ENCODE peak calls at places on chromosomes 6 and 20, in six cellular contexts. N is activated CD8-positive, alpha-beta memory T cell treated with anti-CD3 and anti-CD28 coated beads, Interleukin-2, amount 10 ng/mL, durations not matched to agents 7 days and 5 days; X is activated T-cell treated with anti-CD3 and anti-CD28 coated beads, Interleukin-2, amount 50 U/mL, for 4 hours; I is activated T-helper 2 cell treated with anti-CD3 and anti-CD28 coated beads, Interferon-gamma antibody, Interleukin-2, Interleukin-4, amounts not matched to agents 10 μg/mL and 5 μg/mL and 100 μg/mL, durations not matched to agents 14 hours and 24 hours and 36 hours; M is NCI-H2081 treated with DMSO at 0.1 percent for 48 hours; L is stimulated activated CD4-positive, alpha-beta T cell treated with anti-CD3 and anti-CD28 coated beads, TNF-alpha, amount 100 ng/mL, for 4 hours. Z is an unnamed sample.

GRCh38 chr20:24654425-24654824 is 185.0 kb downstream of the SYNDIG1 start:
- DNase-seq in N (no peak), X (no peak), I (no peak), M (no peak), L (no peak), Z (no peak)

GRCh38 chr20:37411408-37412306 is 65.7 kb downstream of the SRC start:
- DNase-seq in N (peak), X (no peak), I (no peak), M (no peak), L (no peak), Z (no peak)

GRCh38 chr6:138499303-138499991 is at the start of gene NHSL1:
- DNase-seq in N (no peak), X (no peak), I (no peak), M (no peak), L (no peak), Z (peak)

GRCh38 chr6:84953401-84953800 is 189.0 kb upstream of the TBX18 start:
- DNase-seq in N (no peak), X (no peak), I (no peak), M (no peak), L (no peak), Z (no peak)

GRCh38 chr6:168332020-168332419 is 12.4 kb upstream of the DACT2 start:
- DNase-seq in N (no peak), X (no peak), I (no peak), M (no peak), L (no peak), Z (no peak)

GRCh38 chr6:135875446-135875845 is 23.9 kb downstream of the PDE7B start:
- DNase-seq in N (no peak), X (no peak), I (no peak), M (no peak), L (no peak), Z (no peak)

GRCh38 chr20:59571591-59572314 is 32.6 kb upstream of the PHACTR3 start:
- DNase-seq in N (peak), X (peak), I (peak), M (no peak), L (peak), Z (peak)

GRCh38 chr6:3139090-3139903 is 18.0 kb downstream of the TUBB2A start:
- DNase-seq in N (no peak), X (no peak), I (no peak), M (peak), L (no peak), Z (no peak)

GRCh38 chr6:106628658-106629102 is 618 bp downstream of the RTN4IP1 start:
- DNase-seq in N (no peak), X (no peak), I (no peak), M (no peak), L (no peak), Z (no peak)

GRCh38 chr6:150592377-150592995 is 7.2 kb upstream of the PLEKHG1 start:
- DNase-seq in N (no peak), X (no peak), I (no peak), M (no peak), L (no peak), Z (no peak)

GRCh38 chr6:12012231-12012565 is at the start of gene HIVEP1:
- DNase-seq in N (peak), X (no peak), I (peak), M (no peak), L (no peak), Z (peak)

GRCh38 chr6:107361568-107362270 is 97.6 kb downstream of the PDSS2 start:
- DNase-seq in N (no peak), X (no peak), I (no peak), M (no peak), L (no peak), Z (no peak)

GRCh38 chr6:133040025-133040838 is 200.9 kb upstream of the EYA4 start:
- DNase-seq in N (no peak), X (no peak), I (no peak), M (no peak), L (no peak), Z (no peak)

GRCh38 chr20:57671662-57672061 is 38.2 kb downstream of the PMEPA1 start:
- DNase-seq in N (no peak), X (no peak), I (no peak), M (no peak), L (no peak), Z (no peak)

GRCh38 chr20:32964575-32964974 is 39.7 kb downstream of the SUN5 start:
- DNase-seq in N (no peak), X (no peak), I (no peak), M (no peak), L (no peak), Z (no peak)

GRCh38 chr20:3839328-3839727 is 7.3 kb upstream of the MAVS start:
- DNase-seq in N (no peak), X (no peak), I (no peak), M (no peak), L (no peak), Z (no peak)

GRCh38 chr20:36823126-36823525 is 49.6 kb upstream of the DSN1 start:
- DNase-seq in N (no peak), X (no peak), I (no peak), M (no peak), L (no peak), Z (no peak)

GRCh38 chr6:52548353-52548713 is 28.5 kb downstream of the TRAM2 start:
- DNase-seq in N (no peak), X (no peak), I (no peak), M (no peak), L (no peak), Z (no peak)

GRCh38 chr6:110672122-110672521 is 143.1 kb downstream of the CDK19 start:
- DNase-seq in N (no peak), X (no peak), I (no peak), M (no peak), L (no peak), Z (no peak)

GRCh38 chr20:20205141-20205861 is 153.0 kb downstream of the CFAP61 start:
- DNase-seq in N (no peak), X (no peak), I (no peak), M (no peak), L (no peak), Z (no peak)

GRCh38 chr6:36133148-36133547 is 2.8 kb downstream of the MAPK13 start:
- DNase-seq in N (no peak), X (no peak), I (no peak), M (no peak), L (no peak), Z (no peak)

GRCh38 chr20:48106428-48106827 is 321.1 kb upstream of the SULF2 start:
- DNase-seq in N (no peak), X (no peak), I (no peak), M (no peak), L (no peak), Z (no peak)